ENCODE peak calls at places on chromosomes 2 and 18, in six cellular contexts. One of them, this sample, is unnamed.
A peak's percentile ranks its signal among the peaks of the same experiment; 100 is the strongest.

GRCh38 chr2:147030966-147031760 is 813.7 kb upstream of the ACVR2A start:
- DNase-seq in OCI-LY7: no peak
- DNase-seq in fibroblast of lung: peak; percentile 84
- DNase-seq in esophagus squamous epithelium: no peak
- DNase-seq in mesothelial cell of epicardium: no peak
- DNase-seq in GM13977: no peak
- DNase-seq in this sample: no peak

GRCh38 chr2:130864830-130865229 is 28.1 kb downstream of the ARHGEF4 start:
- DNase-seq in OCI-LY7: peak; percentile 31
- DNase-seq in fibroblast of lung: peak; percentile 91
- DNase-seq in esophagus squamous epithelium: no peak
- DNase-seq in mesothelial cell of epicardium: no peak
- DNase-seq in GM13977: no peak
- DNase-seq in this sample: no peak

GRCh38 chr2:1590611-1591460 is 153.5 kb downstream of the PXDN start:
- DNase-seq in OCI-LY7: no peak
- DNase-seq in fibroblast of lung: no peak
- DNase-seq in esophagus squamous epithelium: no peak
- DNase-seq in mesothelial cell of epicardium: no peak
- DNase-seq in GM13977: no peak
- DNase-seq in this sample: no peak

GRCh38 chr2:218865999-218866398 is 6.4 kb downstream of the WNT6 start:
- DNase-seq in OCI-LY7: no peak
- DNase-seq in fibroblast of lung: no peak
- DNase-seq in esophagus squamous epithelium: no peak
- DNase-seq in mesothelial cell of epicardium: peak; percentile 13
- DNase-seq in GM13977: no peak
- DNase-seq in this sample: no peak

GRCh38 chr2:227339098-227339599 is 14.1 kb downstream of the MFF start:
- DNase-seq in OCI-LY7: no peak
- DNase-seq in fibroblast of lung: no peak
- DNase-seq in esophagus squamous epithelium: no peak
- DNase-seq in mesothelial cell of epicardium: no peak
- DNase-seq in GM13977: no peak
- DNase-seq in this sample: no peak

GRCh38 chr2:43312751-43313641 is 86.6 kb upstream of the ZFP36L2 start:
- DNase-seq in OCI-LY7: no peak
- DNase-seq in fibroblast of lung: peak; percentile 95
- DNase-seq in esophagus squamous epithelium: no peak
- DNase-seq in mesothelial cell of epicardium: no peak
- DNase-seq in GM13977: no peak
- DNase-seq in this sample: no peak

GRCh38 chr2:134138115-134138514 is 115.8 kb upstream of the MGAT5 start:
- DNase-seq in OCI-LY7: no peak
- DNase-seq in fibroblast of lung: no peak
- DNase-seq in esophagus squamous epithelium: no peak
- DNase-seq in mesothelial cell of epicardium: no peak
- DNase-seq in GM13977: no peak
- DNase-seq in this sample: no peak

GRCh38 chr2:65647249-65647842 is 214.9 kb upstream of the SPRED2 start:
- DNase-seq in OCI-LY7: peak; percentile 54
- DNase-seq in fibroblast of lung: no peak
- DNase-seq in esophagus squamous epithelium: no peak
- DNase-seq in mesothelial cell of epicardium: no peak
- DNase-seq in GM13977: no peak
- DNase-seq in this sample: no peak

GRCh38 chr2:147846382-147847081 is 1.7 kb downstream of the ACVR2A start:
- DNase-seq in OCI-LY7: no peak
- DNase-seq in fibroblast of lung: peak; percentile 15
- DNase-seq in esophagus squamous epithelium: no peak
- DNase-seq in mesothelial cell of epicardium: no peak
- DNase-seq in GM13977: no peak
- DNase-seq in this sample: no peak

GRCh38 chr2:8389373-8390108 is 292.3 kb upstream of the ID2 start:
- DNase-seq in OCI-LY7: no peak
- DNase-seq in fibroblast of lung: peak; percentile 49
- DNase-seq in esophagus squamous epithelium: no peak
- DNase-seq in mesothelial cell of epicardium: no peak
- DNase-seq in GM13977: no peak
- DNase-seq in this sample: no peak

GRCh38 chr2:236177604-236177966 is 9.4 kb upstream of the GBX2 start:
- DNase-seq in OCI-LY7: no peak
- DNase-seq in fibroblast of lung: peak; percentile 19
- DNase-seq in esophagus squamous epithelium: no peak
- DNase-seq in mesothelial cell of epicardium: no peak
- DNase-seq in GM13977: peak; percentile 66
- DNase-seq in this sample: no peak

DNA sequence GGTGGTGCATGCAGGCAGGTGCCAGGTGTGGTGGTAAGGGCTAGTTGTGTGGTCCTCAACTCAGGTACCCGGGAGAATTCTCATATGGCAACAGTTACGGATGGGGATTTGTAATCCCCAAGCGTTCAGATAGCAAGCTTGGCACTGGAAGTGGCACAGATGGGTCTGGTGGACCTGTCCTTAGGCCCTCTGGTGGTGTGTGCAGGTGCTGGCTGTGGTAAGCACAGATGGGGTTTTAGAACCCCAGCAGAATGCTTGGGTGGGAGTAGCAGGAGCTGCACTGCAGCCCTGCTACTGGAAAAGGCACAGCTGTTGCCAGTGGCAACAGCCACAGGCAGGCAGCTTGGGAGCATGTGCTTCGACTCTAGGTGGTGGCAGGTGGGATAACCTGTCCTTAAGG is 948.2 kb upstream of the FAM98A start:
- DNase-seq in OCI-LY7: no peak
- DNase-seq in fibroblast of lung: no peak
- DNase-seq in esophagus squamous epithelium: no peak
- DNase-seq in mesothelial cell of epicardium: no peak
- DNase-seq in GM13977: no peak
- DNase-seq in this sample: no peak
- TF ChIP-seq CTCF in OCI-LY7: no peak
- TF ChIP-seq CTCF in fibroblast of lung: no peak
- TF ChIP-seq CTCF in esophagus squamous epithelium: no peak
- TF ChIP-seq CTCF in mesothelial cell of epicardium: no peak
- TF ChIP-seq CTCF in GM13977: no peak
- TF ChIP-seq CTCF in this sample: no peak

GRCh38 chr18:33020877-33021276 is 248.1 kb upstream of the KLHL14 start:
- DNase-seq in OCI-LY7: peak; percentile 11
- DNase-seq in fibroblast of lung: no peak
- DNase-seq in esophagus squamous epithelium: no peak
- DNase-seq in mesothelial cell of epicardium: no peak
- DNase-seq in GM13977: no peak
- DNase-seq in this sample: no peak
- TF ChIP-seq CTCF in OCI-LY7: peak; percentile 45
- TF ChIP-seq CTCF in fibroblast of lung: no peak
- TF ChIP-seq CTCF in esophagus squamous epithelium: no peak
- TF ChIP-seq CTCF in mesothelial cell of epicardium: no peak
- TF ChIP-seq CTCF in GM13977: no peak
- TF ChIP-seq CTCF in this sample: no peak

GRCh38 chr2:96468904-96469303 is 36.3 kb downstream of the NEURL3 start:
- DNase-seq in OCI-LY7: no peak
- DNase-seq in fibroblast of lung: no peak
- DNase-seq in esophagus squamous epithelium: no peak
- DNase-seq in mesothelial cell of epicardium: no peak
- DNase-seq in GM13977: no peak
- DNase-seq in this sample: no peak

GRCh38 chr2:96464651-96465050 is 40.5 kb downstream of the NEURL3 start:
- DNase-seq in OCI-LY7: no peak
- DNase-seq in fibroblast of lung: no peak
- DNase-seq in esophagus squamous epithelium: no peak
- DNase-seq in mesothelial cell of epicardium: no peak
- DNase-seq in GM13977: no peak
- DNase-seq in this sample: no peak

GRCh38 chr2:96471772-96472171 is 33.4 kb downstream of the NEURL3 start:
- DNase-seq in OCI-LY7: no peak
- DNase-seq in fibroblast of lung: no peak
- DNase-seq in esophagus squamous epithelium: no peak
- DNase-seq in mesothelial cell of epicardium: no peak
- DNase-seq in GM13977: no peak
- DNase-seq in this sample: no peak

GRCh38 chr2:96470089-96470488 is 35.1 kb downstream of the NEURL3 start:
- DNase-seq in OCI-LY7: no peak
- DNase-seq in fibroblast of lung: no peak
- DNase-seq in esophagus squamous epithelium: no peak
- DNase-seq in mesothelial cell of epicardium: no peak
- DNase-seq in GM13977: no peak
- DNase-seq in this sample: no peak

DNA sequence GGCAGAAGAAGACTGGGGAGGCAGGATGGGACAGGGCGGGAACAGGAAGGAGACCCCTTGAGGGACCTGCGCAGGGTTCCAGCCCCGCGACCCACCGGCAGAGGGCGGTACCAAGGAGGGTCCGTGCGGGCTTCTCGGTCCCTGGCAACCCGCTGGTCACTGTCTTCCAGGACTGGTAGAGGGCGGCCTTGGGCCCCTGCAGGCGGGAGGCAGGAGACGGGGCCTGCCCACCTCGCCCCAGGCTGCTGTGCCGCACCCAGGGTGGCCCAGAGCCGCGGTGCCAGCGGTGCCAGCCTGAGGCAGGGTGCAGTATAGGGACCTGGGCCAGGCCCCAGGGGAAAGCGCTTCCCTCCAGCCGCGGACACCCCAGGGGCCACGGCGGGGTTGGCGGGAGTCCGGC is 34.5 kb downstream of the NEURL3 start:
- DNase-seq in OCI-LY7: no peak
- DNase-seq in fibroblast of lung: peak; percentile 31
- DNase-seq in esophagus squamous epithelium: no peak
- DNase-seq in mesothelial cell of epicardium: no peak
- DNase-seq in GM13977: peak; percentile 77
- DNase-seq in this sample: peak; percentile 45
- TF ChIP-seq CTCF in OCI-LY7: peak; percentile 44
- TF ChIP-seq CTCF in fibroblast of lung: peak; percentile 41
- TF ChIP-seq CTCF in esophagus squamous epithelium: peak; percentile 35
- TF ChIP-seq CTCF in mesothelial cell of epicardium: peak; percentile 55
- TF ChIP-seq CTCF in GM13977: peak; percentile 77
- TF ChIP-seq CTCF in this sample: peak; percentile 77

GRCh38 chr18:42072407-42072806 is 117.4 kb downstream of the PIK3C3 start:
- DNase-seq in OCI-LY7: no peak
- DNase-seq in fibroblast of lung: no peak
- DNase-seq in esophagus squamous epithelium: no peak
- DNase-seq in mesothelial cell of epicardium: no peak
- DNase-seq in GM13977: no peak
- DNase-seq in this sample: no peak
- TF ChIP-seq CTCF in OCI-LY7: peak; percentile 37
- TF ChIP-seq CTCF in fibroblast of lung: no peak
- TF ChIP-seq CTCF in esophagus squamous epithelium: no peak
- TF ChIP-seq CTCF in mesothelial cell of epicardium: peak; percentile 17
- TF ChIP-seq CTCF in GM13977: peak; percentile 10
- TF ChIP-seq CTCF in this sample: no peak

DNA sequence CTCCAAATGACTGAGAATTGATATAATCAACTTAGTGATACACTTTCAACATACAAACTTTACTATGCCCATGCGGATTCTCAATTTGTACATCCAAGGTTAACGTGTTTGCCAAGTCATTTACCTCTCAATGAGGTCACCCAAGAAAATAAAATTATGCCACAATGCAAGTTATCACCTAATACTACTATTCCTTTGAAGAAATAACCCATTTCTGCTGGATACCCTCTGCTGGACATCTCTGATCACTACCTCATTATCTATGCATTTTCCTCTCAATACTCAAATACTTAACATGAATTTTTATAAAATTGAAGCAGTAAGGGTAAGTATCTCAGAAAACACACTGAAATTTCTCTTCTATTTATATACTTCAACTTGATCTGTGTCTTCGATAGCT is 12.7 kb downstream of the HNRNPLL start:
- DNase-seq in OCI-LY7: no peak
- DNase-seq in fibroblast of lung: no peak
- DNase-seq in esophagus squamous epithelium: no peak
- DNase-seq in mesothelial cell of epicardium: no peak
- DNase-seq in GM13977: no peak
- DNase-seq in this sample: no peak
- TF ChIP-seq CTCF in OCI-LY7: peak; percentile 56
- TF ChIP-seq CTCF in fibroblast of lung: peak; percentile 5
- TF ChIP-seq CTCF in esophagus squamous epithelium: no peak
- TF ChIP-seq CTCF in mesothelial cell of epicardium: peak; percentile 26
- TF ChIP-seq CTCF in GM13977: no peak
- TF ChIP-seq CTCF in this sample: peak; percentile 42

GRCh38 chr2:216410550-216410949 is 1.7 kb upstream of the SMARCAL1 start:
- DNase-seq in OCI-LY7: peak; percentile 55
- DNase-seq in fibroblast of lung: no peak
- DNase-seq in esophagus squamous epithelium: no peak
- DNase-seq in mesothelial cell of epicardium: no peak
- DNase-seq in GM13977: no peak
- DNase-seq in this sample: no peak

GRCh38 chr2:216412022-216412999 is at the start of gene SMARCAL1:
- DNase-seq in OCI-LY7: peak; percentile 98
- DNase-seq in fibroblast of lung: peak; percentile 98
- DNase-seq in esophagus squamous epithelium: peak; percentile 96
- DNase-seq in mesothelial cell of epicardium: peak; percentile 98
- DNase-seq in GM13977: peak; percentile 88
- DNase-seq in this sample: peak; percentile 95

GRCh38 chr2:216405588-216405987 is 6.7 kb upstream of the SMARCAL1 start:
- DNase-seq in OCI-LY7: no peak
- DNase-seq in fibroblast of lung: no peak
- DNase-seq in esophagus squamous epithelium: no peak
- DNase-seq in mesothelial cell of epicardium: no peak
- DNase-seq in GM13977: no peak
- DNase-seq in this sample: no peak

GRCh38 chr2:216406861-216407260 is 5.4 kb upstream of the SMARCAL1 start:
- DNase-seq in OCI-LY7: no peak
- DNase-seq in fibroblast of lung: no peak
- DNase-seq in esophagus squamous epithelium: no peak
- DNase-seq in mesothelial cell of epicardium: no peak
- DNase-seq in GM13977: no peak
- DNase-seq in this sample: no peak

DNA sequence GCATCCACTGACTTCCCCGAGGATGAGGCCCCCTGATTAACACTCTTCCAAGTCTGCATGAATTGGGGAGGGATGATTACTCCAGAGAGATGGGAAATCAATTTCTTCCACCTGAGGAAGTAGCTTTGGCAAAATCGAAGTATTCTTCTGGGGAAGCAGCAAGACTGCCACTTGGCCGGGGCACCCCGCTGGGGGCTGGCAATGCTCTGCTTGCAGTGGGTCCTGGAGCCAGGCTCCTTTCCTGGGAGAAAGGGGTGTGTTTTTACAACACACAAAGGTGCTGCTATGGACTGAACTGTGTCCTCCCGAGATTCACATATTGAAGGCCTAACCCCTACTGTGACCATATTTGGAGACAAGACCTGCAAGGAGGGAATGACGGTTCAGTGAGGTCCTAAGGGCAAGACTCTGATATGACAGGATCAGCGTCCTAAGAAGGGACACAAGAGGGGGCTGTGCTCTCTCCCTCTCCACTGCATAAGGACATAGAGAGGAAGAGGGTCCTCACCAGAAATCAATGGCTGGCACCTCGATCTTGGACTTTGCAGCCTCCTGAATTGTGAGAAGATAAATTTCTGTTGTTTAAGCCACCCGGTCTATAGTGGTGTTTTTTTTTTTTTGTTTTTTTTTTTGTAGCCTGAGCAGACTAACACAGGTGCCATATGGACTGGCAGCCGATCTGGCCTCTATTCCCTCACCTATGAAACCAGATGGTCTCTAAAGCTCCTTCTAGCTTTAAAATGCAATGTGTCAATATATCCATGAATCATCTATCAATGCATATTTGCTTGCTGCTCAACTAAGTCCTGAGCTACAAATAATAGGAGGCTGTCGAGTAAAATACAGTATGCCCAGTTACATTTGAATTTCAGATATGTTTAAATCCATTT is 3.6 kb upstream of the SMARCAL1 start:
- DNase-seq in OCI-LY7: peak; percentile 13
- DNase-seq in fibroblast of lung: no peak
- DNase-seq in esophagus squamous epithelium: no peak
- DNase-seq in mesothelial cell of epicardium: no peak
- DNase-seq in GM13977: no peak
- DNase-seq in this sample: no peak
- TF ChIP-seq CTCF in OCI-LY7: peak; percentile 42
- TF ChIP-seq CTCF in fibroblast of lung: no peak
- TF ChIP-seq CTCF in esophagus squamous epithelium: no peak
- TF ChIP-seq CTCF in mesothelial cell of epicardium: no peak
- TF ChIP-seq CTCF in GM13977: no peak
- TF ChIP-seq CTCF in this sample: no peak

GRCh38 chr2:181106229-181106628 is 125.8 kb downstream of the UBE2E3 start:
- DNase-seq in OCI-LY7: no peak
- DNase-seq in fibroblast of lung: peak; percentile 6
- DNase-seq in esophagus squamous epithelium: no peak
- DNase-seq in mesothelial cell of epicardium: no peak
- DNase-seq in GM13977: no peak
- DNase-seq in this sample: no peak
- TF ChIP-seq CTCF in OCI-LY7: no peak
- TF ChIP-seq CTCF in fibroblast of lung: no peak
- TF ChIP-seq CTCF in esophagus squamous epithelium: no peak
- TF ChIP-seq CTCF in mesothelial cell of epicardium: no peak
- TF ChIP-seq CTCF in GM13977: no peak
- TF ChIP-seq CTCF in this sample: no peak

This sample was measured in progenitor cell of endocrine pancreas.